ENCODE peak calls at places on chromosomes 6 and 20, in eight cellular contexts. D is GM12892; G is stimulated activated CD8-positive, alpha-beta memory T cell treated with anti-CD3 and anti-CD28 coated beads, Interleukin-4, amount 100 ng/mL, for 24 hours; R is NCI-H2029 treated with DMSO at 0.1 percent for 48 hours; O is stimulated activated CD4-positive, alpha-beta T cell treated with anti-CD3 and anti-CD28 coated beads, Interleukin-1b, Interleukin-23, amount 100 ng/mL, for 1 hour; W is transverse colon; Q is astrocyte of the spinal cord; E is EL. M is an unnamed sample.

GRCh38 chr6:18423426-18423825 is 36.3 kb downstream of the RNF144B start:
- DNase-seq in D (no peak), G (no peak), R (no peak), O (no peak), W (no peak), Q (no peak), E (no peak), M (no peak)

GRCh38 chr6:10999994-11000393 is 44.1 kb downstream of the ELOVL2 start:
- DNase-seq in D (no peak), G (no peak), R (no peak), O (no peak), W (no peak), Q (peak), E (peak), M (no peak)

GRCh38 chr6:109139109-109139508 is 43.8 kb downstream of the CEP57L1 start:
- DNase-seq in D (no peak), G (no peak), R (no peak), O (no peak), W (no peak), Q (peak), E (peak), M (no peak)

GRCh38 chr6:147578159-147578558 is 69.7 kb downstream of the SAMD5 start:
- DNase-seq in D (no peak), G (no peak), R (no peak), O (no peak), W (no peak), Q (no peak), E (no peak), M (no peak)

GRCh38 chr6:158869010-158869603 is 49.9 kb upstream of the EZR start:
- DNase-seq in D (no peak), G (no peak), R (peak), O (peak), W (no peak), Q (no peak), E (no peak), M (no peak)

GRCh38 chr6:82331031-82331773 is 32.4 kb upstream of the TPBG start:
- DNase-seq in D (no peak), G (no peak), R (no peak), O (no peak), W (no peak), Q (peak), E (peak), M (no peak)

GRCh38 chr6:169799474-169799926 is 48.1 kb downstream of the ERMARD start:
- DNase-seq in D (no peak), G (no peak), R (no peak), O (no peak), W (no peak), Q (no peak), E (no peak), M (peak)

GRCh38 chr6:20943036-20943627 is 408.9 kb downstream of the CDKAL1 start:
- DNase-seq in D (no peak), G (no peak), R (peak), O (no peak), W (no peak), Q (no peak), E (no peak), M (no peak)

GRCh38 chr6:128507337-128508310 is 12.8 kb downstream of the PTPRK start:
- DNase-seq in D (no peak), G (no peak), R (no peak), O (no peak), W (peak), Q (peak), E (peak), M (no peak)

GRCh38 chr6:80535914-80536565 is 429.6 kb downstream of the BCKDHB start:
- DNase-seq in D (no peak), G (no peak), R (no peak), O (no peak), W (no peak), Q (no peak), E (no peak), M (no peak)

GRCh38 chr6:7241160-7241559 is 71.8 kb downstream of the SSR1 start:
- DNase-seq in D (no peak), G (no peak), R (no peak), O (no peak), W (no peak), Q (no peak), E (no peak), M (no peak)

GRCh38 chr6:6771224-6771915 is 182.8 kb downstream of the LY86 start:
- DNase-seq in D (no peak), G (no peak), R (no peak), O (no peak), W (no peak), Q (no peak), E (no peak), M (no peak)

GRCh38 chr6:113340371-113340770 is 516.8 kb upstream of the MARCKS start:
- DNase-seq in D (no peak), G (no peak), R (no peak), O (no peak), W (no peak), Q (no peak), E (no peak), M (no peak)

GRCh38 chr6:16064687-16065086 is 64.2 kb upstream of the MYLIP start:
- DNase-seq in D (no peak), G (no peak), R (peak), O (no peak), W (no peak), Q (no peak), E (no peak), M (no peak)

GRCh38 chr6:34526241-34526972 is 29.7 kb downstream of the SPDEF start:
- DNase-seq in D (no peak), G (no peak), R (no peak), O (no peak), W (no peak), Q (no peak), E (peak), M (no peak)

GRCh38 chr6:87501809-87502572 is 29.2 kb downstream of the SLC35A1 start:
- DNase-seq in D (no peak), G (no peak), R (no peak), O (no peak), W (no peak), Q (no peak), E (no peak), M (no peak)

GRCh38 chr6:73728548-73729205 is 32.7 kb downstream of the CD109 start:
- DNase-seq in D (no peak), G (no peak), R (no peak), O (no peak), W (no peak), Q (no peak), E (no peak), M (peak)

GRCh38 chr6:33205172-33206026 is 944 bp downstream of the HSD17B8 start:
- DNase-seq in D (peak), G (no peak), R (no peak), O (no peak), W (no peak), Q (peak), E (peak), M (peak)

GRCh38 chr20:49916146-49917002 is 1.0 kb upstream of the SPATA2 start:
- DNase-seq in D (no peak), G (no peak), R (peak), O (no peak), W (peak), Q (no peak), E (peak), M (no peak)

GRCh38 chr6:146785001-146785585 is 186.3 kb downstream of the ADGB start:
- DNase-seq in D (no peak), G (no peak), R (peak), O (no peak), W (no peak), Q (peak), E (peak), M (no peak)

GRCh38 chr6:43934803-43935602 is 165.0 kb downstream of the VEGFA start:
- DNase-seq in D (no peak), G (no peak), R (no peak), O (no peak), W (no peak), Q (no peak), E (no peak), M (no peak)

GRCh38 chr6:84599991-84600390 is 164.4 kb downstream of the TBX18 start:
- DNase-seq in D (no peak), G (no peak), R (no peak), O (no peak), W (no peak), Q (no peak), E (no peak), M (no peak)

GRCh38 chr20:17655286-17655651 is 26.8 kb downstream of the RRBP1 start:
- DNase-seq in D (no peak), G (no peak), R (no peak), O (no peak), W (no peak), Q (no peak), E (peak), M (no peak)

GRCh38 chr6:43246301-43247114 is 3.2 kb downstream of the TTBK1 start:
- DNase-seq in D (no peak), G (no peak), R (peak), O (no peak), W (peak), Q (peak), E (no peak), M (no peak)

M was measured in stimulated activated effector memory CD8-positive, alpha-beta T cell treated with anti-CD3 and anti-CD28 coated beads, Interleukin-12 subunit alpha, Interleukin-12 subunit beta, amount 100 ng/mL, for 72 hours.